ENCODE peak calls at places on chromosome 5, in four cellular contexts. I, K, Z and H are unnamed samples.

GRCh38 chr5:69364414-69364813 is 4.9 kb downstream of the AK6 start:
- DNase-seq in I (no peak), K (no peak), Z (no peak), H (no peak)

GRCh38 chr5:144028644-144029043 is 141.8 kb downstream of the YIPF5 start:
- DNase-seq in I (no peak), K (no peak), Z (no peak), H (no peak)

GRCh38 chr5:16577677-16578076 is 39.1 kb downstream of the RETREG1 start:
- DNase-seq in I (no peak), K (no peak), Z (no peak), H (no peak)

GRCh38 chr5:23507278-23507685 is at the start of gene PRDM9:
- DNase-seq in I (peak), K (peak), Z (peak), H (no peak)

GRCh38 chr5:10331341-10331796 is 22.1 kb upstream of the MARCHF6 start:
- DNase-seq in I (no peak), K (peak), Z (peak), H (no peak)

GRCh38 chr5:56763182-56763581 is 52.2 kb upstream of the MAP3K1 start:
- DNase-seq in I (no peak), K (no peak), Z (no peak), H (no peak)

GRCh38 chr5:11482011-11482410 is 422.2 kb downstream of the CTNND2 start:
- DNase-seq in I (no peak), K (no peak), Z (no peak), H (no peak)

GRCh38 chr5:78538240-78538850 is 110.2 kb downstream of the LHFPL2 start:
- DNase-seq in I (no peak), K (peak), Z (no peak), H (no peak)

GRCh38 chr5:135343417-135343816 is 55.6 kb downstream of the MACROH2A1 start:
- DNase-seq in I (no peak), K (peak), Z (no peak), H (no peak)

GRCh38 chr5:119105971-119106370 is 35.1 kb downstream of the DMXL1 start:
- DNase-seq in I (no peak), K (no peak), Z (no peak), H (no peak)

GRCh38 chr5:67543704-67544103 is 347.1 kb upstream of the CD180 start:
- DNase-seq in I (no peak), K (no peak), Z (no peak), H (no peak)

GRCh38 chr5:141559481-141559880 is 59.3 kb downstream of the DIAPH1 start:
- DNase-seq in I (no peak), K (no peak), Z (no peak), H (peak)

GRCh38 chr5:63803165-63803564 is 159.1 kb downstream of the HTR1A start:
- DNase-seq in I (no peak), K (no peak), Z (no peak), H (no peak)

GRCh38 chr5:93585054-93585751 is 2.2 kb downstream of the NR2F1 start:
- DNase-seq in I (peak), K (peak), Z (no peak), H (no peak)

GRCh38 chr5:5278201-5278814 is 138.2 kb downstream of the ADAMTS16 start:
- DNase-seq in I (no peak), K (no peak), Z (no peak), H (no peak)
- H3K27ac ChIP-seq in I (no peak), K (no peak), Z (no peak), H (no peak)

DNA sequence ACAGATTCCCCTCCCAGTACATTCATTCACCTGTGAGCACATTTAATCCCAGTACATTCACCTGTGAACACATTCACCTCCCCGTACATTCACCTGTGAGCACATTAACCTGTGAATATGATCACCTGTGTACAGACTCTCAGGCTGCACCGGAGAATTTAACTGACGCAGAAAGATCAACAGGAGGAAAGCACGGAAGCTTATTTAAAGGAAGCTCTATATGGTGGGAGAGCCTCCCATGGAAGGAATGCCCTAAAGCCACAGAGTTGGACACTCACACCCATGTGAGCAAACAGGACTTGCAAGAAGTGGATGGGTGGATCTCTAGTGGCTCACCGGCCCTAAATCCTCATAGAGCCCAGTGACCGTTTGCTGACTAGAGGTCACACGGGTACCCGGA is 38.2 kb downstream of the TRIP13 start:
- DNase-seq in I (no peak), K (no peak), Z (no peak), H (peak)
- H3K27ac ChIP-seq in I (no peak), K (no peak), Z (no peak), H (no peak)

DNA sequence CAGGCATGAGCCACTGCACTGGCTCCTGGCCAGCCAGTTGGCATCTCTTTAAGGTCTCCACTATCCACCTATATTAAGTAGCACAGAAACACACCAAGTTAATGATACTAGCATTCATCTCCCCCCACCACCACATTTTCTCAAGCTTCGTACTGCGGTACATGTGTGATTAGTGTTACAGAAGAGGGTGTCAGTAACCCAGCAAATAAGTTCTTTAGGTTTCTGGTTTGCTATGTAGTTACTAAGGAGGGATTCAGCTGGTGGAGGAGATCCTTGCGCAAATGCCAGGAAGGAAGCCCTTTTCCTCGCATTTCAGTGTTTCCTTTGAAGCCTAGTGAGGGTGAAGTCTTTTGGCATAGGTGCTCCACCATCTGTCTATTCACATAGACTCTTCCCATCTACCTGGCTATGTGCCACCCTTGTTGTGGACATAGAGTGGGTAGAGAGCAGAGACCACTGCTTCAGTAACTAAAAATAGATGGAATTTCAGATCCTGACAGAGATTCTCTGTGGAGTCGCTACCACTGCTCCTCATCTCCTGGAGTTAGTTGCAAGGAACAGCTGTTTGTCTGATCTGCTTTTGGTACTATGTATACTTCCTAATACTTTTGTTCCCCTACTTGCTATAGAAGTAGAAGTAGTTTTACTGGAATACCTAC is 16.7 kb downstream of the UBE2D2 start:
- DNase-seq in I (no peak), K (no peak), Z (no peak), H (no peak)
- H3K27ac ChIP-seq in I (no peak), K (no peak), Z (no peak), H (no peak)

DNA sequence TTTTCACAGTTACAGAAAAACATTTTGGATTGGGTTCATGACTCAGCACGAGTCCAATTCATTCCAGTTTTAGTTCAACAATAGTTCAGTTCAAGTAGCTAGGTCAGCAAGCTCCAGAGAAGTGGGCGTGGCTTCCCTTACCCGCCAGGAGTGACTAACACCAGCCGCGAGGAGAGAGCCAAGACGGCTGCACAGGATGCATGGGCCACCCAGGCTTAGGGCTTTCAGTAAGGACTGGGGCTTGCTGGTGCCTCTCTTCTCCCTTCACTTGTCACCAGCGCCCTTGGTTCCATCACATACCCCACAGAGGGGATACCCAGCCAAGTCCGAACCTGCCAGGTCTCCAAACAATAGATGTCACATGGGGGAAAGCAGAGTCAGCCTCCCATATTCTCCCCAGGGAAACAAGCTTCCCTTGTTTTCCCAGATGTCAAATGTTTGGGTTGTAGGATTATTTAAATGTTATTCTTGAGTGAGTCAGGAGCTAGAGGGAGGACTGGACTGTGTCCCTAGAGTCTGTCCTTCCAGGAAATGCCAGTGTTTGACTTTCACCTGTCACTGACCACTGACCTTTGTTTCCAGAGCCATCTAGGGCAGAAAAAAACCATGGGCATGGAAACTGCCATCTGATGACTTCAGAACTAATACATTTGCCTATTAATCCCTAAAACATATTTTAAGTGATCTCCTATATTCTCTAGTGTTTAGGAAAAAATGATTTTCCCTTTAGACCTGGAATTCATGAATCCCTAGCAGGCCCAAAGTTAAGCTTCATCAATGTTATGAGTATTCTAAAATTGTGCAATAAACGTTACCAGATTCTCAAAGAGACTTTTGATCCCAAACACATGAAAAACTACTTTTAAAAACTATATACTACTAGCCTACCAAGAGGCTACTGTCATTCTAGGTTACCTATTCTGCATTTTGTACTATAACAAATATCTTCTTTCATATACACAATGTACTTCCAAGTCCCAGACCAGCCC is 51.9 kb downstream of the NIPAL4 start:
- DNase-seq in I (peak), K (peak), Z (peak), H (peak)
- H3K27ac ChIP-seq in I (peak), K (peak), Z (peak), H (peak)

GRCh38 chr5:60674670-60675069 is 25.3 kb downstream of the DEPDC1B start:
- DNase-seq in I (no peak), K (no peak), Z (no peak), H (no peak)

GRCh38 chr5:60673329-60673728 is 26.6 kb downstream of the DEPDC1B start:
- DNase-seq in I (no peak), K (no peak), Z (no peak), H (no peak)

GRCh38 chr5:60672693-60673264 is 27.2 kb downstream of the DEPDC1B start:
- DNase-seq in I (no peak), K (no peak), Z (no peak), H (no peak)

GRCh38 chr5:60674251-60674650 is 25.7 kb downstream of the DEPDC1B start:
- DNase-seq in I (no peak), K (no peak), Z (no peak), H (no peak)

GRCh38 chr5:60675286-60675685 is 24.7 kb downstream of the DEPDC1B start:
- DNase-seq in I (no peak), K (no peak), Z (no peak), H (no peak)
- H3K27ac ChIP-seq in I (no peak), K (no peak), Z (no peak), H (no peak)

GRCh38 chr5:32312194-32312681 is 501 bp downstream of the MTMR12 start:
- DNase-seq in I (peak), K (peak), Z (peak), H (no peak)
- H3K27ac ChIP-seq in I (peak), K (peak), Z (peak), H (peak)

GRCh38 chr5:178115136-178115834 is 2.0 kb downstream of the N4BP3 start:
- DNase-seq in I (peak), K (no peak), Z (no peak), H (no peak)
- H3K27ac ChIP-seq in I (no peak), K (no peak), Z (peak), H (no peak)

GRCh38 chr5:173946353-173946752 is 42.6 kb upstream of the C5orf47 start:
- DNase-seq in I (no peak), K (no peak), Z (no peak), H (no peak)
- H3K27ac ChIP-seq in I (peak), K (no peak), Z (no peak), H (no peak)